ENCODE peak calls at places on chromosomes 13 and 19, in ten cellular contexts. G, B, O, R, M, A, W, I, J and D are unnamed samples.

GRCh38 chr19:10586396-10586795 is 716 bp downstream of the AP1M2 start:
- DNase-seq in O (no peak), A (no peak), J (no peak), G (no peak), M (no peak), R (no peak), W (no peak), B (no peak), I (no peak), D (no peak)

GRCh38 chr19:48321372-48321621 is 4.1 kb upstream of the EMP3 start:
- DNase-seq in I (peak; percentile 94), J (peak; percentile 30), O (peak; percentile 97), W (peak; percentile 94), R (peak; percentile 94), B (peak; percentile 95), G (peak; percentile 98), A (peak; percentile 77), M (peak; percentile 77), D (peak; percentile 96)

GRCh38 chr13:44459674-44460073 is 86.0 kb downstream of the SERP2 start:
- DNase-seq in A (no peak), J (no peak), R (no peak), B (no peak), M (no peak), W (no peak), G (no peak), I (no peak), O (no peak), D (no peak)

GRCh38 chr19:28727133-28727834 is 485.7 kb downstream of the UQCRFS1 start:
- DNase-seq in G (no peak), R (no peak), B (no peak), J (no peak), O (peak; percentile 76), W (peak; percentile 32), I (no peak), A (no peak), M (no peak), D (no peak)

GRCh38 chr13:76019421-76020044 is 383.4 kb downstream of the LMO7 start:
- DNase-seq in I (no peak), G (no peak), W (no peak), B (no peak), R (no peak), J (peak; percentile 22), M (no peak), A (no peak), O (peak; percentile 59), D (no peak)

GRCh38 chr13:41615520-41615838 is 158.1 kb downstream of the RGCC start:
- DNase-seq in G (no peak), W (no peak), R (no peak), O (no peak), I (no peak), B (no peak), M (no peak), A (no peak), J (no peak), D (no peak)

GRCh38 chr13:100543872-100544602 is 44.6 kb downstream of the GGACT start:
- DNase-seq in J (no peak), G (no peak), O (no peak), A (no peak), R (no peak), M (no peak), W (no peak), I (no peak), B (no peak), D (no peak)

GRCh38 chr19:40601061-40601973 is at the start of gene LTBP4:
- DNase-seq in W (peak; percentile 75), A (no peak), M (no peak), G (no peak), R (peak; percentile 44), J (no peak), B (no peak), I (no peak), O (peak; percentile 40), D (no peak)

GRCh38 chr13:100382787-100383186 is 205.8 kb downstream of the GGACT start:
- DNase-seq in J (no peak), G (no peak), R (no peak), O (no peak), M (no peak), B (no peak), W (peak; percentile 46), I (no peak), A (peak; percentile 74), D (no peak)

GRCh38 chr19:35869327-35870123 is 1.2 kb downstream of the APLP1 start:
- DNase-seq in J (peak; percentile 31), O (peak; percentile 74), B (peak; percentile 17), R (peak; percentile 74), A (peak; percentile 61), M (peak; percentile 53), W (peak; percentile 85), I (peak; percentile 81), G (peak; percentile 88), D (peak; percentile 46)

GRCh38 chr13:84430441-84430840 is 548.2 kb upstream of the SLITRK1 start:
- DNase-seq in J (no peak), M (no peak), O (no peak), R (no peak), I (no peak), G (no peak), A (peak; percentile 1), W (peak; percentile 27), B (no peak), D (no peak)

GRCh38 chr13:113903361-113903760 is 39.5 kb upstream of the GAS6 start:
- DNase-seq in A (peak; percentile 78), O (no peak), R (no peak), J (no peak), B (no peak), G (no peak), W (peak; percentile 93), M (no peak), I (no peak), D (peak; percentile 6)

GRCh38 chr13:19836472-19836871 is 27.0 kb downstream of the ZMYM5 start:
- DNase-seq in A (peak; percentile 53), G (no peak), R (no peak), M (no peak), O (no peak), W (peak; percentile 7), B (no peak), J (no peak), I (no peak), D (no peak)

GRCh38 chr19:35721374-35721773 is 3.6 kb downstream of the KMT2B start:
- DNase-seq in G (no peak), J (no peak), R (no peak), B (no peak), A (no peak), M (no peak), W (no peak), I (no peak), O (no peak), D (no peak)

GRCh38 chr13:93066187-93066586 is 160.4 kb upstream of the GPC6 start:
- DNase-seq in W (peak; percentile 82), B (no peak), O (no peak), I (no peak), G (no peak), A (peak; percentile 91), J (no peak), M (no peak), R (no peak), D (no peak)

GRCh38 chr13:95660981-95661581 is 15.9 kb upstream of the DNAJC3 start:
- DNase-seq in R (no peak), B (no peak), W (peak; percentile 73), A (peak; percentile 50), J (no peak), G (no peak), O (peak; percentile 14), I (no peak), M (no peak), D (no peak)

GRCh38 chr19:7857727-7858701 is 16.2 kb downstream of the PRR36 start:
- DNase-seq in M (no peak), W (no peak), B (no peak), I (no peak), O (peak; percentile 50), G (no peak), A (no peak), J (no peak), R (no peak), D (no peak)

GRCh38 chr13:112873851-112874750 is 94.9 kb upstream of the MCF2L start:
- DNase-seq in B (no peak), M (peak; percentile 31), G (peak; percentile 54), A (peak; percentile 50), W (peak; percentile 76), J (peak; percentile 29), I (peak; percentile 63), R (no peak), O (peak; percentile 84), D (peak; percentile 90)

GRCh38 chr19:46944123-46944718 is 75.4 kb upstream of the NPAS1 start:
- DNase-seq in M (no peak), I (no peak), W (no peak), A (no peak), J (no peak), B (no peak), G (no peak), R (no peak), O (no peak), D (no peak)

GRCh38 chr19:15954820-15955219 is 6.0 kb downstream of the OR10H4 start:
- DNase-seq in G (no peak), M (no peak), J (no peak), W (no peak), A (no peak), B (no peak), I (no peak), R (no peak), O (no peak), D (no peak)

GRCh38 chr19:13430790-13431582 is 75.3 kb downstream of the CACNA1A start:
- DNase-seq in W (peak; percentile 76), B (no peak), R (no peak), J (no peak), I (peak; percentile 53), A (peak; percentile 42), O (peak; percentile 73), G (peak; percentile 29), M (peak; percentile 12), D (no peak)

GRCh38 chr19:30280018-30280417 is 92.2 kb upstream of the ZNF536 start:
- DNase-seq in B (no peak), J (no peak), O (no peak), W (no peak), M (no peak), G (no peak), R (no peak), A (no peak), I (no peak), D (no peak)

GRCh38 chr19:34523408-34523807 is 41.9 kb downstream of the WTIP start:
- DNase-seq in J (no peak), W (no peak), A (no peak), M (no peak), R (no peak), O (no peak), G (no peak), I (no peak), B (no peak), D (no peak)

GRCh38 chr19:2032296-2032941 is 16.9 kb upstream of the BTBD2 start:
- DNase-seq in O (peak; percentile 45), A (peak; percentile 65), W (peak; percentile 93), M (no peak), R (peak; percentile 43), B (peak; percentile 92), G (peak; percentile 52), I (no peak), J (peak; percentile 85), D (peak; percentile 66)

GRCh38 chr19:9850235-9850959 is 15.3 kb downstream of the PIN1 start:
- DNase-seq in O (no peak), W (no peak), M (no peak), J (no peak), I (no peak), A (no peak), R (no peak), B (no peak), G (no peak), D (no peak)

GRCh38 chr19:4051175-4052101 is 15.3 kb downstream of the ZBTB7A start:
- DNase-seq in O (no peak), W (peak; percentile 94), J (no peak), R (no peak), I (no peak), B (no peak), G (no peak), M (no peak), A (peak; percentile 55), D (no peak)

GRCh38 chr13:50800091-50800739 is 43.3 kb downstream of the DLEU7 start:
- DNase-seq in R (no peak), O (no peak), I (no peak), B (no peak), W (no peak), G (no peak), M (no peak), A (no peak), J (no peak), D (no peak)

GRCh38 chr13:111278711-111279110 is 41.7 kb upstream of the TEX29 start:
- DNase-seq in A (no peak), R (no peak), G (no peak), B (no peak), W (no peak), J (no peak), I (no peak), M (no peak), O (no peak), D (no peak)